ENCODE peak calls at places on chromosomes 13 and 19, in five cellular contexts. G, R, J, L and Y are unnamed samples. For H3K4me1, the result is how much of the 10 kb centered on the place peaks cover.

GRCh38 chr13:37906880-37907279 is 37.3 kb upstream of the TRPC4 start:
- DNase-seq in G (no peak), L (no peak), R (no peak), J (no peak), Y (no peak)

GRCh38 chr19:54561840-54562239 is 11.8 kb upstream of the LILRA2 start:
- DNase-seq in R (no peak), G (no peak), L (no peak), J (no peak), Y (no peak)

GRCh38 chr19:29497686-29498436 is 27.9 kb upstream of the VSTM2B start:
- DNase-seq in L (no peak), G (peak), R (no peak), J (no peak), Y (no peak)

GRCh38 chr19:52270266-52270885 is 989 bp downstream of the ZNF766 start:
- DNase-seq in G (no peak), J (peak), R (no peak), L (no peak), Y (no peak)

GRCh38 chr13:97275265-97275664 is 53.1 kb downstream of the MBNL2 start:
- DNase-seq in L (no peak), J (peak), G (no peak), R (no peak), Y (no peak)

GRCh38 chr19:1121395-1121794 is 17.6 kb downstream of the GPX4 start:
- DNase-seq in L (no peak), G (no peak), R (no peak), J (no peak), Y (no peak)

GRCh38 chr19:51926784-51927741 is at the start of gene ZNF613:
- DNase-seq in J (peak), G (peak), R (peak), L (peak), Y (peak)

GRCh38 chr19:38111898-38112297 is 112.1 kb downstream of the DPF1 start:
- DNase-seq in G (no peak), R (no peak), L (no peak), J (no peak), Y (no peak)

GRCh38 chr13:49441846-49442245 is 2.0 kb downstream of the CAB39L start:
- DNase-seq in J (peak), L (no peak), R (no peak), G (no peak), Y (no peak)

GRCh38 chr13:104310861-104311260 is 1244.6 kb upstream of the SLC10A2 start:
- DNase-seq in J (no peak), G (no peak), R (no peak), L (no peak), Y (no peak)

GRCh38 chr13:23074054-23074805 is 106.5 kb upstream of the SGCG start:
- DNase-seq in J (peak), G (no peak), L (no peak), R (no peak), Y (no peak)

GRCh38 chr13:101572456-101572855 is 120.0 kb downstream of the ITGBL1 start:
- DNase-seq in J (peak), R (no peak), G (no peak), L (no peak), Y (no peak)

GRCh38 chr19:28457620-28458019 is 755.3 kb downstream of the UQCRFS1 start:
- DNase-seq in J (no peak), L (no peak), R (no peak), G (no peak), Y (no peak)

GRCh38 chr13:98480915-98481510 is 95.9 kb downstream of the STK24 start:
- DNase-seq in R (no peak), G (no peak), L (no peak), J (peak), Y (no peak)

GRCh38 chr19:58546131-58546530 is 2.3 kb downstream of the TRIM28 start:
- DNase-seq in G (no peak), L (no peak), R (no peak), J (no peak), Y (no peak)

GRCh38 chr13:76903544-76904162 is 17.4 kb upstream of the KCTD12 start:
- DNase-seq in G (peak), L (peak), J (peak), R (peak), Y (peak)

GRCh38 chr13:69264362-69265334 is 843.0 kb upstream of the ATXN8OS start:
- DNase-seq in R (no peak), J (no peak), G (no peak), L (no peak), Y (no peak)

GRCh38 chr19:1944088-1944915 is 3.3 kb downstream of the CSNK1G2 start:
- DNase-seq in R (no peak), G (no peak), J (no peak), L (peak), Y (no peak)

GRCh38 chr19:2424686-2425621 is 2.4 kb downstream of the TIMM13 start:
- DNase-seq in G (no peak), L (peak), J (peak), R (no peak), Y (no peak)

GRCh38 chr19:1524206-1524971 is 512 bp downstream of the PLK5 start:
- DNase-seq in G (no peak), L (no peak), R (no peak), J (no peak), Y (no peak)

GRCh38 chr13:85590231-85590931 is 208.8 kb downstream of the SLITRK6 start:
- DNase-seq in J (no peak), L (no peak), R (no peak), G (no peak), Y (no peak)

GRCh38 chr13:81031996-81032395 is 691.1 kb upstream of the SPRY2 start:
- DNase-seq in L (no peak), R (no peak), J (no peak), G (no peak), Y (no peak)

GRCh38 chr19:7978196-7978825 is 27.1 kb downstream of the ELAVL1 start:
- DNase-seq in G (no peak), R (no peak), L (no peak), J (peak), Y (no peak)

GRCh38 chr19:16115309-16116039 is 3.8 kb downstream of the RAB8A start:
- DNase-seq in R (no peak), J (no peak), G (no peak), L (no peak), Y (no peak)

GRCh38 chr13:44649118-44649455 is 73.0 kb upstream of the TSC22D1 start:
- DNase-seq in J (no peak), R (no peak), L (no peak), G (no peak), Y (no peak)

GRCh38 chr13:72507394-72508199 is 219.8 kb downstream of the MZT1 start:
- DNase-seq in J (no peak), R (no peak), G (no peak), L (no peak), Y (no peak)

GRCh38 chr19:45423033-45423588 is 606 bp downstream of the ERCC1 start:
- DNase-seq in G (no peak), J (no peak), L (no peak), R (no peak), Y (no peak)

GRCh38 chr19:33813391-33814101 is 16.9 kb downstream of the KCTD15 start:
- DNase-seq in R (no peak), G (no peak), L (no peak), J (no peak), Y (no peak)

GRCh38 chr19:15464394-15465385 is at the start of gene RASAL3:
- DNase-seq in R (peak), J (no peak), L (no peak), G (no peak), Y (no peak)

GRCh38 chr13:83350569-83350968 is 531.7 kb downstream of the SLITRK1 start:
- DNase-seq in L (no peak), J (peak), R (no peak), G (no peak), Y (no peak)

GRCh38 chr19:1177322-1178114 is 3.5 kb upstream of the SBNO2 start:
- DNase-seq in L (no peak), R (no peak), J (peak), G (peak), Y (peak)

GRCh38 chr19:51123381-51124186 is 1.1 kb upstream of the SIGLEC9 start:
- DNase-seq in J (no peak), R (no peak), L (peak), G (no peak), Y (peak)

GRCh38 chr13:43267916-43268315 is 244.5 kb downstream of the DNAJC15 start:
- DNase-seq in G (no peak), L (no peak), J (no peak), R (no peak), Y (no peak)
- H3K4me3 ChIP-seq in G (no peak), L (no peak), J (no peak), R (peak), Y (no peak)

GRCh38 chr13:111531505-111531904 is 211.1 kb downstream of the TEX29 start:
- DNase-seq in G (no peak), L (no peak), R (no peak), J (peak), Y (no peak)
- H3K4me1 ChIP-seq in G (under half), L (under half), R (under half), J (under half), Y (under half)

GRCh38 chr19:4679416-4679815 is 9.3 kb upstream of the MYDGF start:
- DNase-seq in J (no peak), G (no peak), L (no peak), R (no peak), Y (no peak)

GRCh38 chr19:4673726-4674125 is 3.6 kb upstream of the MYDGF start:
- DNase-seq in G (no peak), R (no peak), L (no peak), J (no peak), Y (no peak)

GRCh38 chr19:4675346-4675745 is 5.2 kb upstream of the MYDGF start:
- DNase-seq in R (no peak), G (no peak), J (no peak), L (no peak), Y (no peak)

GRCh38 chr19:4678881-4679379 is 8.8 kb upstream of the MYDGF start:
- DNase-seq in R (no peak), G (no peak), L (no peak), J (no peak), Y (no peak)

DNA sequence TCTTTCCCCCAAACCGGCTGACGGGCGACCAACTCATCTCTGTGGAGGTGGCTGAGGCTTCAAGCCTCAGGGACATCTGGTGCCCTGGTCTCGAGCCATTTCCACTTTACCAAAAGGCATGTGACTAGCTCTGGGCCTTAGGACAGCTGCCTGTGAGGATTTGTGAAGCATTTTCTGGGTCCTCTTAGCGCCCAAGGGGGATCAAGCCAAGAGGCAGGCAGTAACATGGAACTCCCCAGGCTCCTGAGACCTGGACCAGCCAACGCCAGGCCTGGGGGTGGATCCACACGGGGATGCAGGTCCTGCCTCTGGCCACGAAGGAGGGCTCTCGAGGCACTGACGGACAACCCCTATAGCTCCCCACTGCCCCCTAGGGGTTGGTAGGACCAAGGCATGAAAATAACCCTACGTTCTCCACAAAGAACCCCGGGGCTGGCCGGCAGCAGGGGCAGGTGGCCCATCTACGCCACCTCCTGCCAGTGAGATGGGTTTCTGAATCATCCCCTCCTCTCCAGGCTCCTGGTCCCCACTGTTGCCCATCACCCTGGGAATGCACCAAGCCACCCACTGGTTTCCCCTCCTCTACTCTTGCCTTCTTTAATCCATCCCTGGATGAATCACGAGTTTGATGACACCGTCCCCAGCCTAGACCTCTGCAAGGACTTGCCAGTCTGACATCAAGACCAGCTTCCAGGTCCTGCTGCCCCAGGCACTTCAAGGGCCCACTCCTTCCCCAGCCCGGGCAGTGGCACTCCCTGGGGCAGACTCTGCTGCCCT is 7.0 kb upstream of the MYDGF start:
- DNase-seq in L (peak), R (no peak), J (peak), G (no peak), Y (no peak)
- TF ChIP-seq CTCF in L (peak), R (peak), J (peak), G (no peak), Y (no peak)

GRCh38 chr13:24264976-24265375 is 44.4 kb upstream of the C1QTNF9 start:
- DNase-seq in L (no peak), G (no peak), J (no peak), R (no peak), Y (peak)
- H3K4me3 ChIP-seq in L (no peak), G (no peak), J (no peak), R (no peak), Y (no peak)

GRCh38 chr19:19386373-19386869 is 19.1 kb upstream of the GATAD2A start:
- DNase-seq in L (no peak), R (no peak), J (no peak), G (no peak), Y (no peak)
- H3K4me1 ChIP-seq in L (half or more), R (under half), J (under half), G (half or more), Y (under half)